ENCODE peak calls at places on chromosomes 13 and 19, in seven cellular contexts. L is IMR-90, R is uterus, Q is body of pancreas, C is sigmoid colon, H is HCT116, X is esophagus squamous epithelium. W is an unnamed sample.

GRCh38 chr13:23960566-23961156 is 63.4 kb upstream of the C1QTNF9B start:
- DNase-seq in X (no peak), C (no peak), L (peak), R (no peak), H (peak), Q (peak), W (no peak)

GRCh38 chr13:48631441-48631840 is 22.3 kb upstream of the CYSLTR2 start:
- DNase-seq in L (no peak), Q (no peak), C (no peak), H (no peak), R (no peak), X (no peak), W (no peak)

GRCh38 chr13:40552895-40553294 is 113.5 kb downstream of the FOXO1 start:
- DNase-seq in L (no peak), C (no peak), H (no peak), R (no peak), X (no peak), Q (peak), W (peak)

GRCh38 chr19:18587561-18587960 is 1.0 kb upstream of the REX1BD start:
- DNase-seq in R (no peak), L (no peak), X (no peak), Q (no peak), H (no peak), C (no peak), W (no peak)

GRCh38 chr19:7738023-7738422 is 6.1 kb upstream of the CLEC4G start:
- DNase-seq in L (no peak), R (no peak), Q (no peak), H (no peak), C (no peak), X (no peak), W (no peak)

GRCh38 chr13:48873081-48873480 is 102.6 kb upstream of the FNDC3A start:
- DNase-seq in Q (no peak), L (no peak), H (no peak), C (no peak), X (no peak), R (no peak), W (no peak)

GRCh38 chr13:73212482-73212881 is 153.7 kb downstream of the KLF5 start:
- DNase-seq in R (no peak), C (no peak), X (no peak), Q (no peak), L (no peak), H (no peak), W (no peak)

GRCh38 chr19:55579766-55580621 is 654 bp downstream of the ZNF579 start:
- DNase-seq in R (peak), L (peak), H (no peak), X (no peak), Q (no peak), C (no peak), W (no peak)

GRCh38 chr19:37725181-37725580 is 5.6 kb upstream of the ZNF607 start:
- DNase-seq in R (no peak), C (no peak), L (no peak), Q (no peak), H (no peak), X (no peak), W (no peak)

GRCh38 chr19:58330458-58330857 is 3.7 kb downstream of the ZSCAN22 start:
- DNase-seq in R (no peak), Q (no peak), X (no peak), H (no peak), C (no peak), L (peak), W (no peak)

GRCh38 chr13:61954092-61954491 is 538.4 kb upstream of the PCDH20 start:
- DNase-seq in R (no peak), L (peak), Q (no peak), X (no peak), C (no peak), H (peak), W (no peak)

GRCh38 chr19:10961073-10961762 is 388 bp downstream of the SMARCA4 start:
- DNase-seq in R (no peak), C (peak), L (no peak), X (no peak), H (no peak), Q (peak), W (no peak)

GRCh38 chr13:94210826-94211225 is 268.7 kb downstream of the DCT start:
- DNase-seq in H (no peak), C (no peak), X (no peak), Q (no peak), L (no peak), R (no peak), W (no peak)

GRCh38 chr13:99176309-99177276 is 24.1 kb upstream of the UBAC2 start:
- DNase-seq in C (peak), X (no peak), R (peak), Q (peak), L (peak), H (peak), W (peak)

GRCh38 chr13:100063333-100063732 is 25.6 kb upstream of the PCCA start:
- DNase-seq in Q (no peak), L (peak), H (no peak), X (no peak), R (no peak), C (no peak), W (no peak)

GRCh38 chr19:46021531-46022041 is 1.3 kb downstream of the PGLYRP1 start:
- DNase-seq in R (no peak), Q (no peak), C (peak), H (no peak), X (no peak), L (no peak), W (no peak)

GRCh38 chr13:29456419-29456818 is 139.1 kb downstream of the SLC7A1 start:
- DNase-seq in L (no peak), X (no peak), Q (no peak), C (no peak), H (no peak), R (no peak), W (no peak)

GRCh38 chr13:39737047-39737446 is 81.6 kb downstream of the COG6 start:
- DNase-seq in L (no peak), C (no peak), H (no peak), Q (no peak), R (no peak), X (no peak), W (no peak)

GRCh38 chr13:34358811-34359513 is 541.0 kb downstream of the RFC3 start:
- DNase-seq in L (peak), H (no peak), R (no peak), C (no peak), X (no peak), Q (peak), W (no peak)

GRCh38 chr13:63690672-63691071 is 2275.0 kb upstream of the PCDH20 start:
- DNase-seq in Q (no peak), R (no peak), C (no peak), L (peak), X (no peak), H (no peak), W (no peak)

GRCh38 chr13:34911159-34911558 is 30.9 kb upstream of the NBEA start:
- DNase-seq in R (no peak), X (no peak), Q (no peak), H (no peak), L (no peak), C (no peak), W (no peak)

GRCh38 chr13:109271991-109272454 is 514.4 kb downstream of the IRS2 start:
- DNase-seq in C (no peak), L (no peak), R (no peak), Q (no peak), X (no peak), H (peak), W (no peak)

GRCh38 chr19:37928527-37929286 is 21.7 kb downstream of the SIPA1L3 start:
- DNase-seq in C (no peak), L (no peak), Q (no peak), X (no peak), H (no peak), R (no peak), W (peak)

GRCh38 chr19:39390460-39390758 is 497 bp downstream of the PAF1 start:
- DNase-seq in R (no peak), H (peak), Q (peak), X (no peak), L (no peak), C (peak), W (no peak)

GRCh38 chr13:113854238-113855011 is 9.5 kb downstream of the GAS6 start:
- DNase-seq in C (no peak), R (peak), Q (peak), H (no peak), X (no peak), L (peak), W (no peak)

GRCh38 chr13:68081051-68081450 is 850.9 kb upstream of the PCDH9 start:
- DNase-seq in X (no peak), C (no peak), R (no peak), H (no peak), L (no peak), Q (no peak), W (no peak)

GRCh38 chr19:8610041-8610927 is at the start of gene ADAMTS10:
- DNase-seq in C (peak), H (no peak), X (no peak), L (peak), R (peak), Q (no peak), W (peak)

GRCh38 chr13:73837147-73837546 is 297.1 kb downstream of the KLF12 start:
- DNase-seq in L (no peak), Q (no peak), H (no peak), C (no peak), X (no peak), R (no peak), W (no peak)

GRCh38 chr13:100658363-100658762 is 16.2 kb downstream of the TMTC4 start:
- DNase-seq in X (no peak), C (no peak), L (no peak), Q (no peak), H (no peak), R (no peak), W (no peak)

GRCh38 chr19:13839938-13840750 is 36.8 kb upstream of the NANOS3 start:
- DNase-seq in R (no peak), X (no peak), Q (peak), H (no peak), C (peak), L (peak), W (peak)

GRCh38 chr13:105363747-105364177 is 1171.7 kb downstream of the EFNB2 start:
- DNase-seq in H (no peak), X (no peak), Q (no peak), C (no peak), R (no peak), L (no peak), W (no peak)

GRCh38 chr13:63643543-63643942 is 2227.9 kb upstream of the PCDH20 start:
- DNase-seq in H (no peak), X (no peak), Q (no peak), L (peak), R (no peak), C (no peak), W (no peak)

GRCh38 chr13:73610799-73611592 is 523.2 kb downstream of the KLF12 start:
- DNase-seq in Q (no peak), L (no peak), H (no peak), X (no peak), R (no peak), C (no peak), W (no peak)

GRCh38 chr19:29583196-29584006 is 22.7 kb upstream of the POP4 start:
- DNase-seq in H (no peak), X (no peak), C (no peak), L (peak), R (no peak), Q (no peak), W (no peak)

GRCh38 chr13:33080962-33081655 is 64.9 kb downstream of the KL start:
- DNase-seq in L (no peak), Q (no peak), R (no peak), C (no peak), X (no peak), H (no peak), W (no peak)

GRCh38 chr13:60620611-60621395 is 223.8 kb downstream of the TDRD3 start:
- DNase-seq in C (no peak), L (no peak), X (no peak), Q (no peak), R (no peak), H (no peak), W (no peak)

GRCh38 chr19:37977992-37978391 is 71.0 kb downstream of the SIPA1L3 start:
- DNase-seq in L (peak), C (no peak), R (no peak), X (no peak), H (no peak), Q (no peak), W (no peak)

GRCh38 chr19:33486936-33487793 is 34.4 kb downstream of the PEPD start:
- DNase-seq in L (no peak), C (peak), R (no peak), Q (no peak), H (no peak), X (no peak), W (no peak)

DNA sequence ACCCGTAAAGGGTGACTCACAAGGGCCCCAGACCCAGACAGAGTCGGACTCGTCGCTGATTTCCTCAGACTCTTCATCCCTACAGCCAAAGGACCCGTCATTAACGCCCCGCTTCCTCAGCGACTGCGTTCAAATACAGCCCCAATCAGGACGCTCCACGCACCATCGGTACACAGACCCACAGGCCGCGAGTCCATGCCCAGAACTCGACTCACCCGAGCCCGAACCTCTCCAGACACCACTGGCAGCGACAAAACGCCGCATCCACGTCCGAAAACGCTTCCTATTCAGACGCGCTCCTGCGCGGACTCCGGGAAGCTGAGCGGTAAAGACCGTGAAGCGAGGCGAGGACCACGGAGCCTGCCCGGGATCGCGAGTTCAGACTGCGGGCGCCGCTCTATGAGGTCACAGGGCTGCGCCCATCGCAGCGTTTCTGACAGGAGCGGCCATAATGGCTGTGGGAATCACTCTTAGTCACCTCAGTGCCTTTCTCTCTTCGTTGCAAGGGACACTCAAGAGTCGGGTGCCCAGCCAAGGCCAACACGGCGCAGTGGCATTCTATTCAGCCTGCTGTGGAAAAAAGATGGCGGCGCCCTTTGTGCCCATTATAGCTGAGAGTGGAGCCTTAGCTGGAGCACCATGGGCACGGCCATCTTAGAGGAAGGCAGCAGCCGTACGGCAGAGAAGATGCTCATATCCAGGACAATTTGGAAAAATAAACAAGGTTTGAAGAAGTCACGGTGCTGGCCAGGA is at the start of gene ZNF614:
- DNase-seq in H (peak), Q (peak), L (peak), R (peak), C (peak), X (peak), W (peak)
- TF ChIP-seq POLR2A in H (no peak), Q (peak), L (peak), R (peak), C (peak), X (peak), W (peak)

GRCh38 chr19:4144666-4145261 is 8.7 kb upstream of the CREB3L3 start:
- DNase-seq in H (peak), R (no peak), L (peak), C (no peak), X (no peak), Q (no peak), W (peak)
- H3K27ac ChIP-seq in H (peak), R (no peak), L (no peak), C (no peak), X (peak), Q (no peak), W (no peak)

DNA sequence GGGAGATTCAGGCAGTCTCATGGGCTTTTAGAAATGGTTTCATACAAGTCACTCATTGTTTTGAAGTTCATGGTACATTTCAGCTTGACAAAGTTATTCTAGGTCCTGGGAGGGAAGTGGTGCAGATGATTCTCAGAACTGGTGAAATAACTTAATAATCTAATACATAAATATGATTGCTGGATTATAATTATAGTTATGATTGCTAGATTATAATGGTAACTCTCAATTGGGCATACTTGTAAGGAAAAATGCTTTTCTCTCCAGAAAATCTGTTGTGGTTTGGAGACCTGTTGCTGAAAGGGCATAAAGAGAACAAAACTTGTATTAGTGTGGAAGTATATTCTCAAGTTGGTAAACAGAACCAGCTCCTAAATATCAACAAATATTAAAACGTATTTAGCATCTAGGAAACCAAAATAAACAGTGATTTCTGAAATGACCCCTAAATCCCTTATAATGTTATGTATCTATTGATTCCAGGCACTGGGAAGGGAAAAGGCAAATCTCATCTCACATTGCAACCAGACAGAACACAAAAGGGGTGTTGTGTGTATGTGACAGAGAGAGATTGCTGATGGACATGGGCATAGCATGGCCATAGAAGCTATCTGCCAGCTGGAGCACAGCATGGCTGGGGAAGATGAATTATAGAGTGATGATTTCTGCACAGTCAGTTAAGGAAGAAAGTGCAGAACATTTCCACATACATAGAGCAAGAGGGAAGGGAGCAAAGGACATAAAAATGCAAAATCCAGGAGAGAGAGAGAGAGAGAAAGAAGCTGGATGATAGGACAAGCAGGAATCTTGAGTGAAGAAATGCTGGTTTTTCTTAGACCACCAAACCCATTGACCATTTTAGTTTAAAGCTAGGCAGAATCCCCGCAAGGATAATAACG is 87.1 kb upstream of the FRY start:
- DNase-seq in Q (no peak), R (no peak), X (no peak), C (no peak), L (no peak), H (no peak), W (no peak)
- H3K4me3 ChIP-seq in Q (no peak), R (no peak), X (no peak), C (no peak), L (no peak), H (no peak), W (no peak)

GRCh38 chr19:42108527-42109389 is 23.5 kb downstream of the POU2F2 start:
- DNase-seq in Q (peak), H (peak), L (peak), X (peak), R (peak), C (peak), W (peak)
- TF ChIP-seq POLR2A in Q (no peak), H (no peak), L (peak), X (no peak), R (no peak), C (no peak), W (no peak)

DNA sequence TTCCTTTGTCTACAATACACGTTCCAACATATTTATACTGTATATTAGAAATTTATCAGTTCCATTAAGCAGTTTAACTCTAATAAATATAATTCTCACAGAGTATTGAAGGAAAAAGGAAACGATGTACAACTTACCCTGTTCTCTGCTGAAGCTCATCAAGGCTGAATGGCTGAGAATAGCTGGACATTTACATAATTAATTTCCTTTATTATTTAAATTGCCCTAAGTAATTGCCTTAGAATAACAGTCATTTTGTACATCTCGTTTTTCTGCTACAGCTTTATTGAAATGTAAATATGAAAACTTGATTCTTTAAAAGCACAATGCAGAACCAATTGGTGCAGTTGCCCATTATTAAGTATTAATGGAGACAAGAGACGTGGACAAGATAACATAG is 648.3 kb upstream of the ATXN8OS start:
- DNase-seq in L (no peak), H (no peak), X (no peak), Q (no peak), R (no peak), C (no peak), W (no peak)
- H3K27ac ChIP-seq in L (no peak), H (no peak), X (no peak), Q (no peak), R (no peak), C (no peak), W (no peak)

DNA sequence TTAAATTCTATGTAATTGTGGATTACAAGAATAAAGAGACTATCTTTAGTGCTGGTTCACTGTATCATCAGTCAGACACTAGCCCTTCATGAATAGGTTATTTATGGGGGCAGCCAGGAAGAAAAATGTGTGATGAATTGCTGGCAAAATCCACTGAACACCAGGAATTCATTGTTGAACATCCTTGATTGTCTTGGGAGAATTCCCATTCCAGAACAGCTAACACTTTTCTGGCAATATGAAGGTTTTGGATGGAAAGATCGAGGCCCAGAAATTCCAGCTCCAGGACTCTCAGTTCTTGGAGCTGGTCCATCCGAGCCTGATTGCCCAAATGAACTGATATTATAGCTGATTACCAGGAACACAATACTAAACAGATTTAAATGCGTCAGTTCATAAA is 11.5 kb upstream of the SPART start:
- DNase-seq in H (no peak), R (peak), Q (peak), X (no peak), L (no peak), C (peak), W (peak)
- H3K4me3 ChIP-seq in H (no peak), R (no peak), Q (no peak), X (no peak), L (no peak), C (no peak), W (no peak)